ENCODE peak calls at places on chromosomes 16 and 17, in nine cellular contexts. R is CD4-positive, alpha-beta T cell; O is C1 segment of cervical spinal cord; X is EL; N is stimulated activated CD4-positive, alpha-beta T cell treated with anti-CD3 and anti-CD28 coated beads, TNF-alpha, amount 100 ng/mL, for 1 hour; B is left colon; E is HS-27A; W is hippocampal formation; F is ovary. P is an unnamed sample.

GRCh38 chr16:20612551-20613470 is 36.6 kb upstream of the ACSM2B start:
- DNase-seq in R (no peak), O (no peak), X (no peak), N (no peak), B (peak; percentile 30), E (no peak), W (no peak), F (peak; percentile 41), P (no peak)

GRCh38 chr17:75551276-75551675 is 25.8 kb downstream of the LLGL2 start:
- DNase-seq in R (no peak), O (no peak), X (no peak), N (no peak), B (no peak), E (no peak), W (no peak), F (no peak), P (no peak)

GRCh38 chr17:75090871-75091854 is 3.4 kb downstream of the SLC16A5 start:
- DNase-seq in R (no peak), O (no peak), X (no peak), N (no peak), B (peak; percentile 76), E (no peak), W (no peak), F (peak; percentile 66), P (no peak)

GRCh38 chr16:7086842-7087616 is 245.6 kb upstream of the RBFOX1 start:
- DNase-seq in R (no peak), O (peak; percentile 17), X (no peak), N (no peak), B (peak; percentile 5), E (no peak), W (peak; percentile 3), F (no peak), P (no peak)

GRCh38 chr16:89936508-89936907 is 12.0 kb upstream of the DEF8 start:
- DNase-seq in R (no peak), O (no peak), X (no peak), N (no peak), B (no peak), E (no peak), W (no peak), F (no peak), P (no peak)

GRCh38 chr16:89658221-89658879 is 714 bp downstream of the SPATA33 start:
- DNase-seq in R (no peak), O (no peak), X (peak; percentile 26), N (no peak), B (peak; percentile 42), E (no peak), W (no peak), F (no peak), P (no peak)

GRCh38 chr17:77700165-77700881 is 258.2 kb upstream of the TNRC6C start:
- DNase-seq in R (no peak), O (no peak), X (no peak), N (no peak), B (no peak), E (no peak), W (no peak), F (no peak), P (no peak)

GRCh38 chr17:68600881-68601564 is at the start of gene FAM20A:
- DNase-seq in R (no peak), O (no peak), X (no peak), N (no peak), B (peak; percentile 26), E (no peak), W (no peak), F (peak; percentile 54), P (no peak)

GRCh38 chr16:64841071-64841470 is 280.8 kb downstream of the CDH11 start:
- DNase-seq in R (no peak), O (no peak), X (no peak), N (no peak), B (no peak), E (no peak), W (no peak), F (no peak), P (no peak)

GRCh38 chr16:57194512-57194911 is 8.4 kb downstream of the RSPRY1 start:
- DNase-seq in R (no peak), O (no peak), X (peak; percentile 92), N (no peak), B (no peak), E (peak; percentile 85), W (no peak), F (no peak), P (no peak)

GRCh38 chr17:28511858-28512461 is 5.8 kb downstream of the FOXN1 start:
- DNase-seq in R (no peak), O (no peak), X (no peak), N (no peak), B (no peak), E (no peak), W (no peak), F (no peak), P (no peak)

GRCh38 chr17:81583589-81584337 is 31.6 kb upstream of the FAAP100 start:
- DNase-seq in R (no peak), O (no peak), X (no peak), N (no peak), B (no peak), E (no peak), W (no peak), F (no peak), P (no peak)

GRCh38 chr17:22411185-22411784 is 719.0 kb downstream of the KCNJ18 start:
- DNase-seq in R (no peak), O (no peak), X (no peak), N (no peak), B (no peak), E (no peak), W (no peak), F (no peak), P (no peak)

GRCh38 chr16:74998481-74999207 is at the start of gene ZNRF1:
- DNase-seq in R (peak; percentile 79), O (peak; percentile 86), X (peak; percentile 83), N (peak; percentile 86), B (peak; percentile 88), E (no peak), W (peak; percentile 56), F (peak; percentile 88), P (peak; percentile 68)

GRCh38 chr17:80705988-80706387 is 161.3 kb downstream of the RPTOR start:
- DNase-seq in R (no peak), O (no peak), X (no peak), N (no peak), B (no peak), E (no peak), W (no peak), F (no peak), P (no peak)

GRCh38 chr17:57939797-57940196 is 15.4 kb downstream of the CUEDC1 start:
- DNase-seq in R (no peak), O (no peak), X (no peak), N (no peak), B (peak; percentile 75), E (no peak), W (peak; percentile 53), F (no peak), P (no peak)

GRCh38 chr16:82748026-82748425 is 121.3 kb downstream of the CDH13 start:
- DNase-seq in R (no peak), O (no peak), X (no peak), N (no peak), B (no peak), E (no peak), W (no peak), F (no peak), P (no peak)

GRCh38 chr17:20072692-20072992 is 63.5 kb downstream of the SPECC1 start:
- DNase-seq in R (no peak), O (no peak), X (no peak), N (no peak), B (no peak), E (no peak), W (peak; percentile 28), F (no peak), P (no peak)

GRCh38 chr16:85086347-85087291 is 25.7 kb downstream of the CIBAR2 start:
- DNase-seq in R (peak; percentile 68), O (peak; percentile 26), X (peak; percentile 53), N (peak; percentile 65), B (peak; percentile 87), E (peak; percentile 33), W (no peak), F (peak; percentile 54), P (peak; percentile 73)

GRCh38 chr17:3766783-3767182 is 34.2 kb downstream of the ITGAE start:
- DNase-seq in R (no peak), O (no peak), X (no peak), N (no peak), B (no peak), E (no peak), W (no peak), F (no peak), P (peak; percentile 53)

GRCh38 chr17:67488768-67489167 is 111.7 kb downstream of the PITPNC1 start:
- DNase-seq in R (no peak), O (no peak), X (no peak), N (no peak), B (no peak), E (no peak), W (no peak), F (no peak), P (no peak)

P was measured in effector memory CD8-positive, alpha-beta T cell.